ENCODE peak calls at places on chromosomes 7 and 10, in nine cellular contexts. I is AG04450, E is A549, A is tibial artery, R is fibroblast of lung, W is foreskin keratinocyte, S is HCT116, H is neural progenitor cell, Z is sigmoid colon. O is an unnamed sample.

GRCh38 chr7:7504910-7505704 is 30.6 kb downstream of the COL28A1 start:
- DNase-seq in I (no peak), E (no peak), A (no peak), R (no peak), W (no peak), S (no peak), H (no peak), Z (no peak), O (no peak)

GRCh38 chr7:26629696-26630095 is 234.7 kb downstream of the SKAP2 start:
- DNase-seq in I (no peak), E (no peak), A (no peak), R (peak), W (no peak), S (no peak), H (no peak), Z (no peak), O (no peak)

GRCh38 chr10:7572435-7572834 is 94.3 kb downstream of the ITIH5 start:
- DNase-seq in I (no peak), E (no peak), A (peak), R (peak), W (no peak), S (no peak), H (no peak), Z (peak), O (no peak)

GRCh38 chr7:37039131-37039719 is 314.9 kb upstream of the AOAH start:
- DNase-seq in I (no peak), E (no peak), A (no peak), R (no peak), W (no peak), S (no peak), H (no peak), Z (no peak), O (no peak)

GRCh38 chr7:155106356-155106755 is 36.2 kb downstream of the HTR5A start:
- DNase-seq in I (no peak), E (no peak), A (no peak), R (no peak), W (no peak), S (no peak), H (no peak), Z (no peak), O (no peak)

GRCh38 chr10:21372651-21373410 is 152.7 kb downstream of the SKIDA1 start:
- DNase-seq in I (peak), E (peak), A (peak), R (peak), W (peak), S (peak), H (no peak), Z (no peak), O (no peak)

GRCh38 chr10:104035107-104035816 is 50.4 kb downstream of the COL17A1 start:
- DNase-seq in I (no peak), E (no peak), A (no peak), R (no peak), W (no peak), S (no peak), H (no peak), Z (no peak), O (no peak)

GRCh38 chr7:46764100-46764941 is 817.6 kb downstream of the TNS3 start:
- DNase-seq in I (peak), E (peak), A (peak), R (peak), W (peak), S (peak), H (no peak), Z (peak), O (peak)

GRCh38 chr10:70323697-70324340 is 40.0 kb upstream of the NPFFR1 start:
- DNase-seq in I (no peak), E (no peak), A (no peak), R (no peak), W (no peak), S (no peak), H (peak), Z (peak), O (no peak)

GRCh38 chr7:37635368-37635767 is 48.2 kb upstream of the GPR141 start:
- DNase-seq in I (no peak), E (no peak), A (no peak), R (no peak), W (no peak), S (no peak), H (no peak), Z (no peak), O (no peak)

GRCh38 chr7:149794665-149795064 is 21.3 kb upstream of the ZNF467 start:
- DNase-seq in I (no peak), E (no peak), A (no peak), R (no peak), W (no peak), S (no peak), H (peak), Z (no peak), O (no peak)

GRCh38 chr7:142519077-142519789 is 230.0 kb upstream of the PRSS1 start:
- DNase-seq in I (no peak), E (no peak), A (no peak), R (peak), W (no peak), S (no peak), H (no peak), Z (no peak), O (no peak)

GRCh38 chr10:108090476-108091215 is 926.1 kb upstream of the SORCS1 start:
- DNase-seq in I (no peak), E (no peak), A (no peak), R (no peak), W (peak), S (no peak), H (no peak), Z (no peak), O (no peak)

GRCh38 chr7:7002416-7003062 is 176.5 kb upstream of the CCZ1B start:
- DNase-seq in I (no peak), E (no peak), A (no peak), R (no peak), W (no peak), S (no peak), H (peak), Z (no peak), O (no peak)

GRCh38 chr7:14637968-14638367 is 264.6 kb downstream of the DGKB start:
- DNase-seq in I (no peak), E (no peak), A (no peak), R (peak), W (no peak), S (no peak), H (no peak), Z (no peak), O (no peak)

GRCh38 chr10:46255696-46256355 is 31.0 kb upstream of the ANTXRL start:
- DNase-seq in I (no peak), E (peak), A (peak), R (peak), W (no peak), S (peak), H (peak), Z (peak), O (peak)

GRCh38 chr10:11354823-11355222 is 256.6 kb downstream of the USP6NL start:
- DNase-seq in I (no peak), E (no peak), A (no peak), R (no peak), W (no peak), S (no peak), H (no peak), Z (peak), O (no peak)

GRCh38 chr10:49408437-49409306 is 12.8 kb upstream of the DRGX start:
- DNase-seq in I (no peak), E (no peak), A (no peak), R (no peak), W (no peak), S (peak), H (no peak), Z (no peak), O (peak)
- TF ChIP-seq CTCF in I (peak), E (no peak), A (no peak), R (no peak), W (peak), S (peak), H (peak), Z (no peak), O (no peak)

DNA sequence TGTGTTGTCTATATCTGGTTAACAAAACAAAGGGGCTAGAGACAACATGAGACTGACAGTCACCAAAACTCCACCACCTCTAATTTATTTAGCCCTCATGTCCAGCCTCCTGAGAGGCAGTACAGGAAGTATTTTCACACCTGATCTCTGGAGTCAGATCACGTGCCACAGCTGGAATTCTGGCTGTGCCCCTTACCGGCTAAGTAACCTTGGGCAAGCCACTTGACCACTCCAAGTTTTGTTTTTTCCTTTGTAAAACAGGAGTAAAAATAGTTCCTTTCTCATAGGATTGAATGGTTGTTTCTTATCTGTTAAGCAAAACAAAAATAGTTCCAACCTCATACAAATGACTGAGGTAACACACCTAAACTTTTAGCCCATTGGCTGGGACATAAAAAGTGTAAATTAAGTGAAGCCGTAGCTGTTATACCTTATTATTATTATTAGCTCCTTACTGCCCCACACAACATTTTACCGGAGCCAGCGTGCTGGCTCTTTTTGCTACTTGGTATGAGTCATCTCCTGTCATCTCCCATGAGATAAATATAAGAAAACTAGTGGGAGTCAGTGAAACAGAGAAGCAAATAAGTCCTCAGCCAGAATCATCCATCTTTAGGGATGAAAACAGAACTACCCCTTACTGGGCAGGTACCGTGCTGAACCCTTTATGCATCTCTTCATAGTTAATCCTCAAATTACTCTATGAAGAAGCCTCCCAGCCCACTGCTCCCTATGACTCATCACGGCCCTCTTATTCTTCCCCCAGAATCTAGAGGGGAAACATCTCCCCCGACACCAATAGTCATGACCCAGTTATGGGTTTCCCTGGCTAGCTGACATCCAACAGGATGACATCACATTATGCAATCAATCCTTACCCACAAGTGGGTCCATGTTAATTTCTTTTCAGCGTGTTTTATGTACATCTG is 44.9 kb downstream of the PPP1R3C start:
- DNase-seq in I (no peak), E (peak), A (peak), R (peak), W (no peak), S (no peak), H (no peak), Z (no peak), O (peak)
- H3K27ac ChIP-seq in I (peak), E (peak), A (peak), R (peak), W (no peak), S (no peak), H (no peak), Z (peak), O (peak)

GRCh38 chr10:98795467-98795866 is 348.7 kb upstream of the HPS1 start:
- DNase-seq in I (no peak), E (no peak), A (no peak), R (no peak), W (no peak), S (no peak), H (no peak), Z (no peak), O (peak)

DNA sequence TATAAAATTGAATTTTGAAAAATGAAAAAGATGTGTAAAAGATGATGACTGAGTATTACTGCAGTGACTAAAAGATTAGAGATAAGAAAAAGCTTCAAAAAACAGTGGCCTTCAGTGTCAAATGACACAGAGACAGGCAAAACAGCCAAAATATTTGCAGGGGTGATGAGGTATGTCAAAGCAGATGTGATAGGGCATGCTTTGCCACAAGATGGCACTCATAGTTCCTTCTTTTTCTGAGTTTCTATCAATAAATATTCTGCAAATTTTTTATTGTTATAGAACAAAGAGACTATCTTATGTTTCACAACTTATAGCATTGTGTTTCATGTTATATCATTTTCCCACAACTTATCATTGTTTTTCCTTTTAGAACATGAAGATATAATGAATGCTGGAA is 344.1 kb upstream of the HPS1 start:
- DNase-seq in I (no peak), E (no peak), A (no peak), R (peak), W (no peak), S (peak), H (peak), Z (no peak), O (no peak)
- TF ChIP-seq CTCF in I (peak), E (peak), A (peak), R (peak), W (peak), S (peak), H (peak), Z (no peak), O (no peak)

DNA sequence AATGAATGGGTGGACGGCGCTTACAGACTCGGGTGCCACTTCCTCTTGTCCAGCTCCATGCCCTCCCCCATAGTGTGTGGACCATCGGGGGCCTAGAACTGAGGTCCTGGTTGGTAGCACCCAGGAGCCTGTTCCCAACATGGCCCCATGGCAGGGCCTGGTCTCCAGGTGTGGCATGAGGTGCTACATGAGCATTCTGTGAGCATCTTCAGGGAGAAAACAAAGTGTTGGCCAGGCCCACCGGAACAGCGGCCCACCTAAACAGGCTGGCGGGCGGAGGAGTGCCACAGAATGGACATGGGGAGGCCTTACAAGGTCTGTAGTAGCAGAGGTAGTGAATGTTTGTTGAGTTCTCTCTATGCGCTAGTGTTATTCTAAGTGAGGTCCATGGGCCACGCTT is 76.9 kb downstream of the PARP12 start:
- DNase-seq in I (no peak), E (no peak), A (no peak), R (no peak), W (no peak), S (no peak), H (no peak), Z (no peak), O (no peak)
- H3K27ac ChIP-seq in I (no peak), E (no peak), A (no peak), R (no peak), W (no peak), S (no peak), H (no peak), Z (no peak), O (no peak)

GRCh38 chr10:17226891-17227303 is 1.1 kb upstream of the VIM start:
- DNase-seq in I (no peak), E (no peak), A (no peak), R (no peak), W (no peak), S (no peak), H (peak), Z (peak), O (no peak)

GRCh38 chr10:17227367-17228080 is 517 bp upstream of the VIM start:
- DNase-seq in I (no peak), E (peak), A (no peak), R (peak), W (no peak), S (no peak), H (no peak), Z (no peak), O (no peak)

GRCh38 chr10:17229717-17229966 is 1.6 kb downstream of the VIM start:
- DNase-seq in I (no peak), E (peak), A (peak), R (no peak), W (no peak), S (no peak), H (peak), Z (no peak), O (no peak)

GRCh38 chr10:17229016-17229716 is 1.1 kb downstream of the VIM start:
- DNase-seq in I (no peak), E (peak), A (peak), R (peak), W (no peak), S (no peak), H (peak), Z (peak), O (peak)

GRCh38 chr10:17228081-17229015 is at the start of gene VIM:
- DNase-seq in I (peak), E (peak), A (peak), R (peak), W (peak), S (peak), H (peak), Z (peak), O (peak)
- TF ChIP-seq CTCF in I (peak), E (no peak), A (peak), R (no peak), W (peak), S (no peak), H (no peak), Z (no peak), O (no peak)

GRCh38 chr7:66143876-66144332 is 29.3 kb downstream of the CRCP start:
- DNase-seq in I (no peak), E (no peak), A (no peak), R (no peak), W (no peak), S (no peak), H (no peak), Z (no peak), O (no peak)
- H3K27ac ChIP-seq in I (no peak), E (no peak), A (no peak), R (no peak), W (no peak), S (no peak), H (no peak), Z (peak), O (peak)

DNA sequence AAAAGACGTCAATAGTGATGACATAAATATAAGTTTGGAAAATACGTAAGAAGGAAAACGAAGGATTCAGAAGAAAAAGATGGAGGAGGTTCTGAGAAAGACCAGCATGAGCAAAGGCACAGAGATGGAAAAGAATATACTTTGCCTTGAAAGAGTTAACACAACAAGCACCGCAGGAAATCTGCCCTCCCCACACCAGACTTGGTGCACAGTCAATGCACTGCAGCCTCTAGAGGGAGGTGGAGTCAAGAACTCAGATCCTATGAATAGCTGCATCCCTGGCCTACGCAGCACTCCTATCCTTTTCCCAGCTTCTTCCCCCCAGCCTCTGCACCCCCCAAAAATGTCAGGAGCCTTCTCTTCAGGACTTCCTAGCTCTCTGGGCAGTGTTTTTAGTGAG is 1370.6 kb upstream of the LRRTM3 start:
- DNase-seq in I (no peak), E (no peak), A (no peak), R (no peak), W (no peak), S (no peak), H (peak), Z (no peak), O (no peak)
- TF ChIP-seq CTCF in I (no peak), E (no peak), A (no peak), R (no peak), W (no peak), S (peak), H (no peak), Z (no peak), O (no peak)

GRCh38 chr7:101677421-101678137 is 48.5 kb upstream of the MYL10 start:
- DNase-seq in I (no peak), E (peak), A (no peak), R (no peak), W (no peak), S (no peak), H (no peak), Z (no peak), O (no peak)
- H3K27ac ChIP-seq in I (no peak), E (no peak), A (no peak), R (no peak), W (no peak), S (no peak), H (no peak), Z (no peak), O (no peak)

O was measured in body of pancreas.